ENCODE peak calls at places on chromosomes 1 and 21, in four cellular contexts. O is stomach, H is left ventricle myocardium inferior, G is tibial nerve. I is an unnamed sample.

GRCh38 chr1:229690662-229691061 is 64.6 kb downstream of the URB2 start:
- DNase-seq in G (no peak), O (no peak), H (no peak), I (no peak)

GRCh38 chr21:20570824-20571232 is 427.4 kb upstream of the NCAM2 start:
- DNase-seq in H (no peak), G (no peak), O (no peak), I (no peak)

GRCh38 chr1:222331765-222332164 is 216.1 kb downstream of the HHIPL2 start:
- DNase-seq in G (no peak), O (no peak), H (no peak), I (no peak)

GRCh38 chr1:224509881-224510280 is 75.3 kb upstream of the WDR26 start:
- DNase-seq in O (no peak), H (no peak), G (no peak), I (no peak)

GRCh38 chr1:184818646-184819045 is 64.0 kb upstream of the EDEM3 start:
- DNase-seq in H (no peak), G (no peak), O (no peak), I (no peak)

GRCh38 chr1:222042120-222042519 is 300.2 kb upstream of the DUSP10 start:
- DNase-seq in O (no peak), G (no peak), H (no peak), I (no peak)

GRCh38 chr1:96281491-96281890 is 440.1 kb upstream of the PTBP2 start:
- DNase-seq in G (no peak), O (no peak), H (no peak), I (no peak)

GRCh38 chr1:25562101-25562927 is 18.9 kb downstream of the LDLRAP1 start:
- DNase-seq in H (no peak), G (no peak), O (peak; percentile 62), I (no peak)

GRCh38 chr1:4711944-4712343 is 57.5 kb downstream of the AJAP1 start:
- DNase-seq in G (no peak), O (no peak), H (no peak), I (no peak)

GRCh38 chr1:110235839-110236682 is 25.9 kb downstream of the KCNC4 start:
- DNase-seq in O (no peak), G (no peak), H (no peak), I (no peak)

GRCh38 chr1:245197911-245198379 is 43.2 kb downstream of the KIF26B start:
- DNase-seq in G (no peak), O (no peak), H (no peak), I (no peak)

GRCh38 chr1:111739984-111740765 is 980 bp upstream of the INKA2 start:
- DNase-seq in G (no peak), H (peak; percentile 80), O (peak; percentile 69), I (peak; percentile 91)

GRCh38 chr21:41736423-41736822 is 30.4 kb downstream of the RIPK4 start:
- DNase-seq in O (no peak), G (no peak), H (no peak), I (no peak)

GRCh38 chr1:34366875-34367624 is 190.3 kb downstream of the C1orf94 start:
- DNase-seq in O (no peak), G (no peak), H (no peak), I (no peak)

GRCh38 chr1:31587720-31588423 is 11.6 kb downstream of the TINAGL1 start:
- DNase-seq in G (no peak), O (peak; percentile 71), H (peak; percentile 74), I (peak; percentile 69)

GRCh38 chr1:159429074-159429861 is 2.7 kb upstream of the OR10J4 start:
- DNase-seq in G (no peak), O (no peak), H (no peak), I (no peak)

GRCh38 chr1:107926436-107927080 is 38.4 kb downstream of the VAV3 start:
- DNase-seq in G (no peak), H (no peak), O (no peak), I (no peak)

GRCh38 chr1:86429830-86430229 is 5.9 kb downstream of the CLCA2 start:
- DNase-seq in H (no peak), G (no peak), O (no peak), I (peak; percentile 79)

GRCh38 chr1:174999926-175000696 is at the start of gene CACYBP:
- DNase-seq in O (peak; percentile 38), G (peak; percentile 26), H (no peak), I (peak; percentile 79)

GRCh38 chr21:42225571-42226155 is 6.7 kb downstream of the ABCG1 start:
- DNase-seq in O (no peak), G (no peak), H (no peak), I (no peak)

GRCh38 chr21:45032332-45032731 is 42.0 kb upstream of the ADARB1 start:
- DNase-seq in G (no peak), O (no peak), H (no peak), I (peak; percentile 75)

GRCh38 chr1:112759228-112759627 is 44.1 kb upstream of the PPM1J start:
- DNase-seq in O (no peak), G (no peak), H (no peak), I (no peak)

GRCh38 chr1:196403803-196404690 is 204.2 kb downstream of the KCNT2 start:
- DNase-seq in G (no peak), H (no peak), O (no peak), I (no peak)

GRCh38 chr1:27138927-27139326 is 16.0 kb downstream of the SLC9A1 start:
- DNase-seq in G (no peak), O (no peak), H (no peak), I (no peak)

GRCh38 chr1:192566657-192567056 is 8.9 kb upstream of the RGS1 start:
- DNase-seq in H (no peak), O (no peak), G (no peak), I (no peak)

GRCh38 chr1:53470155-53470554 is 11.0 kb downstream of the DMRTB1 start:
- DNase-seq in H (peak; percentile 68), O (peak; percentile 68), G (peak; percentile 32), I (peak; percentile 72)

GRCh38 chr1:233025156-233025555 is 74.7 kb downstream of the NTPCR start:
- DNase-seq in O (peak; percentile 63), G (no peak), H (peak; percentile 36), I (no peak)

GRCh38 chr1:64295136-64295535 is 91.7 kb downstream of the UBE2U start:
- DNase-seq in H (no peak), G (no peak), O (no peak), I (no peak)

GRCh38 chr1:161958425-161958824 is 65.2 kb downstream of the OLFML2B start:
- DNase-seq in H (no peak), O (no peak), G (no peak), I (no peak)
- H3K36me3 ChIP-seq in H (peaks cover 19% of the 10 kb centered on the region), O (peaks cover 30% of the 10 kb centered on the region), G (peaks cover 13% of the 10 kb centered on the region), I (peaks cover 5% of the 10 kb centered on the region)

DNA sequence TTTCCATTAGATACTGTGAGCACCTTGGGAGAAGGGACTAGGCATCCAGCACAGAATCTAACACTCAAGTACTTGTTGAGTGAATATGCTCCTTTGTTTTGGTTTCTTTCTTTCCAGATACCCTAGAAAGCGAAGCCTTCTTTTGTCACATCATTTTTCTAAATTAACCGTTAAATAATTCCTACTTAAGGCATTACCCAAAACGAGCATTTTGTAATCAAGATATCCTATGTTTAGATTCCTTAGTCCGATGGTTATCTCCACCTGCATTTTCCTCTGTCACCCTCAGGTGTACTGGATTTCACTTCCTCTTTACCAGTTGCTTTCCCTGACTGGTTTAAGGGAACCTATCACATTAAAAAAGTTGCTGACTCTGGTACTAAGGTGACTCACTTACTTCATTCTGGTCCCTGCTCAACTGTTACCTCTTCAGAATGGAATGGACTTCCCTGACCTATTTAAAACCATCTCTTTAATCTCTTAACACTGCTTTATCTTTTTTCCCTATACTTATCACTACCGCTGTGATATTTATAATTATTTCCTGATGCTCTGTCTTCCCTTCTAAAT is 3.2 kb downstream of the B3GALNT2 start:
- DNase-seq in H (no peak), O (no peak), G (no peak), I (no peak)
- H3K4me3 ChIP-seq in H (no peak overlapping the region), O (no peak overlapping the region), G (no peak overlapping the region), I (no peak overlapping the region)

GRCh38 chr1:21680918-21681317 is 11.8 kb upstream of the RAP1GAP start:
- DNase-seq in O (no peak), H (no peak), G (no peak), I (no peak)

GRCh38 chr1:21677168-21677567 is 8.0 kb upstream of the RAP1GAP start:
- DNase-seq in H (no peak), O (no peak), G (no peak), I (no peak)

GRCh38 chr1:21685944-21686678 is 17.0 kb upstream of the RAP1GAP start:
- DNase-seq in O (no peak), G (no peak), H (no peak), I (no peak)

GRCh38 chr1:21680381-21680780 is 11.2 kb upstream of the RAP1GAP start:
- DNase-seq in O (no peak), G (no peak), H (no peak), I (no peak)

GRCh38 chr1:21681426-21681825 is 12.3 kb upstream of the RAP1GAP start:
- DNase-seq in O (no peak), H (no peak), G (no peak), I (no peak)
- H3K36me3 ChIP-seq in O (peaks cover 98% of the 10 kb centered on the region), H (peaks cover 88% of the 10 kb centered on the region), G (peaks cover 95% of the 10 kb centered on the region), I (peaks cover 81% of the 10 kb centered on the region)

GRCh38 chr1:9183441-9183840 is 51.1 kb upstream of the H6PD start:
- DNase-seq in H (no peak), G (no peak), O (no peak), I (no peak)
- H3K4me3 ChIP-seq in H (peak overlapping the region; percentile 87), G (peak overlapping the region; percentile 74), O (peak overlapping the region; percentile 87), I (peak overlapping the region; percentile 75)

DNA sequence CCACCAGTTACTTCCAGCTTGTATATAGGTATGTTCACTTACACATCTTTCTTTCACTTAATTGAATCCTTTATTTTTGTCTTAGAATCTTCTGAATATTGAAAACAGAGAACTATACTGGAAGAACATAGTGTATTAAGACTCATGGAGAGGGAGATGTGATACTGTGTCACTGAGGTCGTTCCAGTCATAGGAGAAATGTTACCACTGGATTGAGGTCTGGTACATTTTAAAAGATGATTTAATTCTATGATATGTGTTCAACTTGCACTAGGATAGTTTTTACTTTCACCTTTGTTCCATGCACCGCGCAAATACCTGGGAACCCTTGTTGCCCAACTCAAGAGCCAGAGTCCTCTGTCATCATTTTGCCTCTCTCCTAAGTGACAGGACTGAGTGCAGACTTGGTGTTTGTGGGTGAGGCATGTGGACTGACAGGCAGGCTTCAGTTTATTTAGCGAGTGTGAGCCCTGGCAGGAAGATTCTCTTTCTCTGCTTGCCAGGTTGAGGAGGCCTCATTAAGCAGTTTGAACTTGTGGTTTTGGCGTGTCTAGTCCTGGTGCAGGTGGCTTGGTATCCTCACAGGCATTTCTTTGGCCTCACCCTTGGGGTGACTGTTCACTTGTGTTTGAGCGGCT is 63.7 kb downstream of the DYRK1A start:
- DNase-seq in O (no peak), G (no peak), H (no peak), I (no peak)
- H3K36me3 ChIP-seq in O (no peaks in the 10 kb centered on the region), G (peaks cover 6% of the 10 kb centered on the region), H (no peaks in the 10 kb centered on the region), I (no peaks in the 10 kb centered on the region)

DNA sequence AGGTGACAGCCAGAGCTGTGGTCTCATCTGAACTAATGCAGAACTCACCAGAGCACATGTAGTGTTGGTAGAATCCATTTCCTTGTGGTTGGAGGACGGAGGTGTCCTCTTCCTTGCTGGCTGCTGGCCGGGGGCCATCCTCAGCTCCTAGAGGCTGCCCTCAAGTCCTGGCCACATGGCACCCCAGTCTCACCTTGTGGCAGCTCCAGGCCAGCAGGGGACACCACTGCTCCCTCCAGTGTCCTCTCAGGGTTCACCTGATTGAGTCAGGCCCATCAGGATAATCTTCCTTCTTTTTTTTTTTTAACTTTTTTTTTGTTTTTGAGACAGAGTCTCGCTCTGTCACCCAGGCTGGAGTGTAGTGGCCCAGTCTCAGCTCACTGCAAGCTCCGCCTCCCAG is 2.9 kb downstream of the KCNE1 start:
- DNase-seq in O (no peak), G (no peak), H (no peak), I (no peak)
- H3K4me3 ChIP-seq in O (no peak overlapping the region), G (no peak overlapping the region), H (no peak overlapping the region), I (no peak overlapping the region)